ENCODE peak calls at places on chromosome 5, in ten cellular contexts. G is putamen; T is NCI-H460; K is foreskin fibroblast; U is amygdala; X is activated T-cell treated with anti-CD3 and anti-CD28 coated beads, Interleukin-2, amount 50 U/mL, for 72 hours; P is GM04504; Q is HT-29; R is GDM1; D is stimulated activated CD4-positive, alpha-beta T cell treated with anti-CD3 and anti-CD28 coated beads, Interleukin-12 subunit alpha, Interleukin-12 subunit beta, amount 100 ng/mL, for 4 hours. B is an unnamed sample.

GRCh38 chr5:132260051-132260450 is 2.6 kb downstream of the PDLIM4 start:
- DNase-seq in G (no peak), T (no peak), K (no peak), U (no peak), X (no peak), P (no peak), Q (peak; percentile 67), R (no peak), D (no peak), B (no peak)

GRCh38 chr5:15585128-15585527 is 85.1 kb downstream of the FBXL7 start:
- DNase-seq in G (no peak), T (no peak), K (no peak), U (no peak), X (no peak), P (no peak), Q (no peak), R (no peak), D (no peak), B (no peak)

GRCh38 chr5:161410640-161411039 is 135.9 kb downstream of the GABRB2 start:
- DNase-seq in G (no peak), T (no peak), K (no peak), U (no peak), X (no peak), P (no peak), Q (no peak), R (no peak), D (no peak), B (no peak)

GRCh38 chr5:143594913-143595818 is 191.7 kb upstream of the NR3C1 start:
- DNase-seq in G (no peak), T (peak; percentile 74), K (no peak), U (no peak), X (no peak), P (no peak), Q (peak; percentile 41), R (no peak), D (no peak), B (no peak)

GRCh38 chr5:89300426-89300970 is 417.5 kb upstream of the MEF2C start:
- DNase-seq in G (no peak), T (no peak), K (no peak), U (no peak), X (no peak), P (no peak), Q (no peak), R (no peak), D (no peak), B (no peak)

GRCh38 chr5:53479656-53480473 is 564 bp upstream of the FST start:
- DNase-seq in G (no peak), T (peak; percentile 38), K (peak; percentile 69), U (no peak), X (peak; percentile 44), P (no peak), Q (no peak), R (no peak), D (no peak), B (no peak)

GRCh38 chr5:96013254-96013653 is 51.6 kb upstream of the ELL2 start:
- DNase-seq in G (no peak), T (no peak), K (no peak), U (no peak), X (no peak), P (no peak), Q (no peak), R (no peak), D (no peak), B (no peak)

GRCh38 chr5:140303987-140304386 is 1.1 kb upstream of the PFDN1 start:
- DNase-seq in G (no peak), T (no peak), K (no peak), U (no peak), X (peak; percentile 11), P (no peak), Q (no peak), R (no peak), D (no peak), B (no peak)

GRCh38 chr5:34659168-34659567 is 3.0 kb downstream of the RAI14 start:
- DNase-seq in G (no peak), T (no peak), K (no peak), U (no peak), X (no peak), P (no peak), Q (no peak), R (no peak), D (no peak), B (no peak)

B was measured in small intestine.